ENCODE peak calls at places on chromosomes 7 and 10, in five cellular contexts. D, B, Z, L and K are unnamed samples.

GRCh38 chr7:129258649-129259389 is 34.0 kb downstream of the AHCYL2 start:
- DNase-seq in D (no peak), B (no peak), L (no peak), Z (no peak), K (no peak)

GRCh38 chr10:94027197-94027596 is 33.5 kb downstream of the PLCE1 start:
- DNase-seq in B (peak), Z (no peak), D (no peak), L (no peak), K (no peak)

GRCh38 chr10:21099291-21099800 is 202.2 kb upstream of the NEBL start:
- DNase-seq in B (peak), L (no peak), D (no peak), Z (no peak), K (no peak)

GRCh38 chr10:85508159-85508558 is 858.4 kb downstream of the GRID1 start:
- DNase-seq in B (no peak), D (no peak), L (no peak), Z (no peak), K (no peak)

GRCh38 chr7:50502001-50502684 is 52.0 kb upstream of the FIGNL1 start:
- DNase-seq in B (peak), D (no peak), L (no peak), Z (no peak), K (no peak)

GRCh38 chr7:142357953-142358520 is 100.2 kb upstream of the PRSS58 start:
- DNase-seq in L (no peak), B (peak), Z (no peak), D (peak), K (no peak)

GRCh38 chr10:114629083-114629823 is 28.8 kb downstream of the ABLIM1 start:
- DNase-seq in L (no peak), Z (no peak), D (no peak), B (no peak), K (no peak)

GRCh38 chr7:131657881-131658280 is 101.5 kb upstream of the PODXL start:
- DNase-seq in B (no peak), Z (no peak), D (no peak), L (no peak), K (no peak)

GRCh38 chr10:51224610-51225230 is 150.4 kb downstream of the PRKG1 start:
- DNase-seq in L (no peak), Z (no peak), B (peak), D (no peak), K (no peak)

GRCh38 chr10:52895066-52895465 is 122.5 kb upstream of the MBL2 start:
- DNase-seq in L (no peak), Z (no peak), B (no peak), D (no peak), K (no peak)

GRCh38 chr7:98284335-98285036 is 3.0 kb downstream of the BRI3 start:
- DNase-seq in B (peak), L (peak), Z (no peak), D (no peak), K (no peak)

GRCh38 chr10:128047337-128047736 is 78.9 kb downstream of the MKI67 start:
- DNase-seq in D (no peak), Z (no peak), B (peak), L (peak), K (peak)

GRCh38 chr10:129900825-129901224 is 63.2 kb downstream of the EBF3 start:
- DNase-seq in Z (no peak), L (no peak), D (no peak), B (no peak), K (no peak)

GRCh38 chr10:27388761-27389399 is 115.2 kb upstream of the RAB18 start:
- DNase-seq in D (no peak), Z (no peak), L (no peak), B (peak), K (no peak)

GRCh38 chr7:137943132-137943551 is 58.7 kb downstream of the CREB3L2 start:
- DNase-seq in Z (no peak), L (no peak), B (peak), D (no peak), K (no peak)

GRCh38 chr10:68826764-68827591 is at the start of gene STOX1:
- DNase-seq in D (peak), Z (peak), B (peak), L (no peak), K (peak)

GRCh38 chr7:27714831-27715444 is 25.0 kb upstream of the TAX1BP1 start:
- DNase-seq in D (no peak), B (no peak), Z (no peak), L (no peak), K (no peak)

GRCh38 chr10:109264004-109264403 is 659.3 kb downstream of the XPNPEP1 start:
- DNase-seq in L (no peak), D (no peak), B (no peak), Z (no peak), K (no peak)

GRCh38 chr10:88897019-88897853 is 17.2 kb downstream of the STAMBPL1 start:
- DNase-seq in Z (no peak), D (no peak), L (no peak), B (peak), K (no peak)

GRCh38 chr7:22601812-22602568 is 102.0 kb upstream of the STEAP1B start:
- DNase-seq in Z (no peak), B (peak), D (no peak), L (no peak), K (no peak)

GRCh38 chr7:149415391-149416068 is 45.3 kb downstream of the ZNF777 start:
- DNase-seq in Z (no peak), L (no peak), D (no peak), B (peak), K (no peak)

GRCh38 chr7:127474457-127474856 is 81.9 kb upstream of the ZNF800 start:
- DNase-seq in Z (no peak), L (no peak), D (no peak), B (peak), K (no peak)

GRCh38 chr10:43203491-43204393 is 63.1 kb downstream of the RASGEF1A start:
- DNase-seq in Z (no peak), L (peak), D (no peak), B (no peak), K (peak)

GRCh38 chr7:30412810-30413504 is 65.6 kb downstream of the NOD1 start:
- DNase-seq in Z (no peak), B (peak), D (peak), L (no peak), K (no peak)

GRCh38 chr7:127620406-127621233 is 2.7 kb upstream of the PAX4 start:
- DNase-seq in L (no peak), Z (no peak), B (no peak), D (no peak), K (no peak)

GRCh38 chr7:4621401-4621800 is 60.7 kb upstream of the FOXK1 start:
- DNase-seq in D (no peak), L (no peak), B (peak), Z (no peak), K (no peak)

GRCh38 chr10:47175181-47176080 is 124.6 kb upstream of the GDF10 start:
- DNase-seq in L (no peak), D (no peak), B (no peak), Z (no peak), K (no peak)

GRCh38 chr10:1489801-1490200 is 247.5 kb downstream of the ADARB2 start:
- DNase-seq in D (no peak), L (no peak), B (no peak), Z (no peak), K (no peak)

GRCh38 chr10:3853016-3853415 is 68.0 kb upstream of the KLF6 start:
- DNase-seq in Z (no peak), B (no peak), L (no peak), D (no peak), K (no peak)

GRCh38 chr10:93461807-93462178 is 20.3 kb downstream of the MYOF start:
- DNase-seq in Z (no peak), B (peak), D (no peak), L (no peak), K (no peak)

GRCh38 chr10:3372284-3372683 is 199.7 kb upstream of the PITRM1 start:
- DNase-seq in L (no peak), B (peak), Z (no peak), D (no peak), K (no peak)

GRCh38 chr7:28358423-28358868 is 53.9 kb upstream of the CREB5 start:
- DNase-seq in L (no peak), B (peak), D (peak), Z (no peak), K (no peak)

GRCh38 chr10:121774813-121775212 is 153.0 kb downstream of the ATE1 start:
- DNase-seq in D (no peak), Z (no peak), B (peak), L (no peak), K (no peak)

GRCh38 chr7:94393251-94393758 is 1.4 kb upstream of the COL1A2 start:
- DNase-seq in D (no peak), L (no peak), B (no peak), Z (no peak), K (no peak)

GRCh38 chr10:25933653-25934608 is at the start of gene MYO3A:
- DNase-seq in Z (no peak), D (no peak), B (no peak), L (no peak), K (no peak)

GRCh38 chr7:105209870-105210269 is 178.9 kb downstream of the SRPK2 start:
- DNase-seq in D (no peak), Z (no peak), B (no peak), L (no peak), K (no peak)